ENCODE peak calls at places on chromosomes 13 and 19, in eight cellular contexts. G, W, T, H, F, X, C and S are unnamed samples. For H3K27me3, the result is how much of the 10 kb centered on the place peaks cover.

GRCh38 chr19:40908981-40909380 is 26.9 kb upstream of the CYP2A7 start:
- DNase-seq in G (peak), W (no peak), T (no peak), H (no peak), F (no peak), X (no peak), C (peak), S (no peak)

GRCh38 chr19:5022066-5022860 is 53.4 kb downstream of the KDM4B start:
- DNase-seq in G (no peak), W (no peak), T (no peak), H (no peak), F (no peak), X (no peak), C (no peak), S (no peak)

GRCh38 chr13:33379597-33379996 is 94.0 kb upstream of the STARD13 start:
- DNase-seq in G (no peak), W (no peak), T (no peak), H (no peak), F (no peak), X (no peak), C (peak), S (no peak)

GRCh38 chr13:64684108-64684507 is 2546.0 kb downstream of the PCDH9 start:
- DNase-seq in G (no peak), W (no peak), T (no peak), H (no peak), F (no peak), X (no peak), C (no peak), S (no peak)

GRCh38 chr19:4361152-4362037 is 18.0 kb downstream of the MPND start:
- DNase-seq in G (no peak), W (no peak), T (no peak), H (no peak), F (peak), X (no peak), C (peak), S (peak)

GRCh38 chr19:48290341-48290922 is 20.6 kb downstream of the ZNF114 start:
- DNase-seq in G (peak), W (no peak), T (no peak), H (peak), F (peak), X (no peak), C (peak), S (no peak)

GRCh38 chr19:33134571-33135041 is 2.7 kb downstream of the WDR88 start:
- DNase-seq in G (no peak), W (no peak), T (no peak), H (no peak), F (no peak), X (no peak), C (peak), S (no peak)

GRCh38 chr19:17830567-17831418 is 9.5 kb upstream of the INSL3 start:
- DNase-seq in G (peak), W (peak), T (no peak), H (peak), F (peak), X (peak), C (peak), S (peak)

GRCh38 chr19:54148158-54148557 is 10.6 kb downstream of the CNOT3 start:
- DNase-seq in G (no peak), W (no peak), T (no peak), H (no peak), F (no peak), X (no peak), C (no peak), S (no peak)

GRCh38 chr13:89518289-89519077 is 1829.0 kb upstream of the MIR17HG start:
- DNase-seq in G (no peak), W (no peak), T (no peak), H (no peak), F (no peak), X (no peak), C (peak), S (no peak)

GRCh38 chr19:3625996-3626472 is 556 bp downstream of the CACTIN start:
- DNase-seq in G (no peak), W (no peak), T (no peak), H (no peak), F (no peak), X (no peak), C (no peak), S (no peak)

GRCh38 chr13:108895220-108895704 is 265.9 kb downstream of the MYO16 start:
- DNase-seq in G (no peak), W (no peak), T (no peak), H (peak), F (peak), X (no peak), C (peak), S (no peak)

GRCh38 chr19:55071913-55072312 is 3.8 kb upstream of the EPS8L1 start:
- DNase-seq in G (no peak), W (no peak), T (no peak), H (peak), F (no peak), X (no peak), C (no peak), S (no peak)

GRCh38 chr19:2477141-2477710 is 1.3 kb downstream of the GADD45B start:
- DNase-seq in G (peak), W (no peak), T (peak), H (peak), F (no peak), X (peak), C (no peak), S (no peak)

GRCh38 chr13:97974773-97975172 is 21.3 kb downstream of the IPO5 start:
- DNase-seq in G (no peak), W (no peak), T (no peak), H (no peak), F (no peak), X (no peak), C (no peak), S (no peak)

GRCh38 chr19:16394681-16395375 is 70.2 kb downstream of the KLF2 start:
- DNase-seq in G (no peak), W (no peak), T (no peak), H (no peak), F (peak), X (no peak), C (no peak), S (no peak)

GRCh38 chr19:35318679-35319448 is 10.1 kb upstream of the CD22 start:
- DNase-seq in G (no peak), W (peak), T (peak), H (peak), F (peak), X (peak), C (no peak), S (peak)

GRCh38 chr13:104593693-104594092 is 1527.5 kb upstream of the SLC10A2 start:
- DNase-seq in G (no peak), W (no peak), T (no peak), H (no peak), F (no peak), X (no peak), C (no peak), S (no peak)

GRCh38 chr19:47063874-47064273 is 15.4 kb upstream of the TMEM160 start:
- DNase-seq in G (peak), W (no peak), T (no peak), H (no peak), F (no peak), X (no peak), C (no peak), S (no peak)

DNA sequence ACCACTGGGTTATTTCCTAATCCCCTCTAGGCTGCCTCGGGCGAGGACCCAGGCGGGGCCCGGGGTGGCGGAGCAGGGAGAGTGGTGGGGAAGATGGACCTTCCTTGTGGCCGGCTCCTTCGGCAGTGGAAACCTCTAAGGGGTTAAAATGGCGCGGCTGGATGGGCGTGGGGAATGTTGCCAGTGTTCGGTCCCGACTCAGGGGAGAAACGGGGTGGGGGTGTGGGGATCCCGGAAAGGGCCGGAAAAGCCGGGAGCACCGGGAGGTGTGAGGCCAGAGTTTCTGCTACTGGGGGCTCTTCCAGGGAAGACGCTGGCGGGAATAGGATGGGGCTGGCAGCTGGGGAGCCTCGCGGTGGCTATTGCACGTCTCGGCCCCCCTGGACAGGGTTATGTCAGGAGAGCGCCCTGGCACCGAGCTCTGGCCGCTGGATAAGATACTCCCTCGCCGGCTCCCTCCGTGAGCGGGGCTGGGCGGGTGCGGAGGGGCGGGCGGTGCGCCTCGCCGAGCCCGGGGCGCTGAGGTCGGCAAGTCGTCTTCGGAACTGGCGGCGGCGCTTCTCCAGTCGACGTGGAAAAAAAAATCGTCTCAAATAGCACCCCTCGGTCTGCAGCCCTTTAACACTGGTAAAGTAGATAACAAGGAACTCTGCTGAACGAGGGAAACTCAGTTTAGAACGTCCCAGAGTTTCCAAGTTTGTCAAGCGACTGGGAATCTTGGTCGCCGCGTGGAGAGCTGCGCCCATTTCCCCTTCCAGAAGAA is 114.9 kb downstream of the KCNRG start:
- DNase-seq in G (no peak), W (no peak), T (peak), H (no peak), F (peak), X (peak), C (peak), S (peak)
- H3K27me3 ChIP-seq in G (under half), W (under half), T (half or more), H (under half), F (under half), X (under half), C (half or more), S (under half)

GRCh38 chr19:50417138-50417849 is 1.4 kb upstream of the SPIB start:
- DNase-seq in G (no peak), W (no peak), T (no peak), H (no peak), F (no peak), X (no peak), C (peak), S (no peak)
- H3K27me3 ChIP-seq in G (under half), W (under half), T (half or more), H (under half), F (under half), X (under half), C (under half), S (half or more)

GRCh38 chr13:25843692-25844091 is 208.1 kb downstream of the SHISA2 start:
- DNase-seq in G (no peak), W (no peak), T (no peak), H (no peak), F (no peak), X (no peak), C (no peak), S (no peak)
- H3K27me3 ChIP-seq in G (under half), W (under half), T (under half), H (half or more), F (under half), X (under half), C (under half), S (under half)

GRCh38 chr13:111920932-111921705 is 145.8 kb upstream of the SOX1 start:
- DNase-seq in G (no peak), W (no peak), T (no peak), H (no peak), F (no peak), X (no peak), C (no peak), S (no peak)

GRCh38 chr13:111922086-111922485 is 144.9 kb upstream of the SOX1 start:
- DNase-seq in G (no peak), W (no peak), T (no peak), H (no peak), F (no peak), X (no peak), C (no peak), S (no peak)

GRCh38 chr13:111919286-111919685 is 147.7 kb upstream of the SOX1 start:
- DNase-seq in G (no peak), W (no peak), T (no peak), H (no peak), F (no peak), X (no peak), C (no peak), S (no peak)

GRCh38 chr13:111919826-111920225 is 147.1 kb upstream of the SOX1 start:
- DNase-seq in G (no peak), W (no peak), T (no peak), H (no peak), F (no peak), X (no peak), C (no peak), S (no peak)

GRCh38 chr13:111920306-111920931 is 146.5 kb upstream of the SOX1 start:
- DNase-seq in G (no peak), W (no peak), T (no peak), H (no peak), F (no peak), X (no peak), C (no peak), S (no peak)
- H3K27me3 ChIP-seq in G (under half), W (under half), T (half or more), H (half or more), F (under half), X (under half), C (under half), S (under half)